ENCODE peak calls at places on chromosome 10, in six cellular contexts. One of them, this sample, is unnamed.

GRCh38 chr10:47076949-47077348 is 165.7 kb downstream of the PTPN20 start:
- DNase-seq in AG08395: peak; percentile 10
- DNase-seq in mesendoderm: no peak
- DNase-seq in DMS153: no peak
- DNase-seq in EH: peak; percentile 78
- DNase-seq in endothelial cell: no peak
- DNase-seq in this sample: no peak

GRCh38 chr10:71201921-71202713 is 10.3 kb upstream of the UNC5B start:
- DNase-seq in endothelial cell: no peak
- DNase-seq in EH: no peak
- DNase-seq in DMS153: no peak
- DNase-seq in mesendoderm: peak; percentile 85
- DNase-seq in AG08395: no peak
- DNase-seq in this sample: no peak

GRCh38 chr10:34107623-34108516 is 707.2 kb downstream of the PARD3 start:
- DNase-seq in endothelial cell: no peak
- DNase-seq in AG08395: no peak
- DNase-seq in mesendoderm: no peak
- DNase-seq in EH: no peak
- DNase-seq in DMS153: no peak
- DNase-seq in this sample: no peak

GRCh38 chr10:43594944-43595589 is 11.2 kb upstream of the ZNF485 start:
- DNase-seq in EH: peak; percentile 31
- DNase-seq in endothelial cell: no peak
- DNase-seq in mesendoderm: no peak
- DNase-seq in AG08395: peak; percentile 26
- DNase-seq in DMS153: no peak
- DNase-seq in this sample: no peak

GRCh38 chr10:73166972-73167371 is 836 bp downstream of the ECD start:
- DNase-seq in AG08395: no peak
- DNase-seq in mesendoderm: no peak
- DNase-seq in EH: no peak
- DNase-seq in DMS153: no peak
- DNase-seq in endothelial cell: no peak
- DNase-seq in this sample: no peak

GRCh38 chr10:33116293-33116697 is 158.3 kb upstream of the ITGB1 start:
- DNase-seq in endothelial cell: peak; percentile 66
- DNase-seq in DMS153: no peak
- DNase-seq in mesendoderm: peak; percentile 81
- DNase-seq in EH: peak; percentile 73
- DNase-seq in AG08395: no peak
- DNase-seq in this sample: peak; percentile 68

GRCh38 chr10:73576178-73576889 is 14.8 kb downstream of the USP54 start:
- DNase-seq in DMS153: no peak
- DNase-seq in mesendoderm: no peak
- DNase-seq in AG08395: peak; percentile 86
- DNase-seq in endothelial cell: no peak
- DNase-seq in EH: peak; percentile 88
- DNase-seq in this sample: no peak

GRCh38 chr10:34637419-34637911 is 177.6 kb downstream of the PARD3 start:
- DNase-seq in AG08395: peak; percentile 39
- DNase-seq in mesendoderm: peak; percentile 79
- DNase-seq in DMS153: peak; percentile 1
- DNase-seq in EH: peak; percentile 41
- DNase-seq in endothelial cell: peak; percentile 84
- DNase-seq in this sample: peak; percentile 98

GRCh38 chr10:74753295-74754211 is 72.8 kb upstream of the KAT6B start:
- DNase-seq in DMS153: no peak
- DNase-seq in AG08395: peak; percentile 79
- DNase-seq in EH: peak; percentile 92
- DNase-seq in mesendoderm: peak; percentile 39
- DNase-seq in endothelial cell: no peak
- DNase-seq in this sample: no peak

GRCh38 chr10:93206652-93207051 is 133.0 kb downstream of the CYP26A1 start:
- DNase-seq in DMS153: no peak
- DNase-seq in mesendoderm: peak; percentile 85
- DNase-seq in AG08395: no peak
- DNase-seq in EH: peak; percentile 28
- DNase-seq in endothelial cell: peak; percentile 12
- DNase-seq in this sample: no peak

GRCh38 chr10:79125092-79125491 is 56.3 kb downstream of the ZMIZ1 start:
- DNase-seq in DMS153: no peak
- DNase-seq in EH: no peak
- DNase-seq in endothelial cell: no peak
- DNase-seq in mesendoderm: no peak
- DNase-seq in AG08395: no peak
- DNase-seq in this sample: no peak

GRCh38 chr10:123272171-123272570 is 118.0 kb downstream of the BUB3 start:
- DNase-seq in DMS153: no peak
- DNase-seq in AG08395: no peak
- DNase-seq in mesendoderm: peak; percentile 9
- DNase-seq in EH: peak; percentile 7
- DNase-seq in endothelial cell: no peak
- DNase-seq in this sample: no peak

GRCh38 chr10:132274986-132275385 is 32.8 kb downstream of the STK32C start:
- DNase-seq in DMS153: no peak
- DNase-seq in endothelial cell: no peak
- DNase-seq in mesendoderm: no peak
- DNase-seq in EH: no peak
- DNase-seq in AG08395: no peak
- DNase-seq in this sample: no peak

GRCh38 chr10:79007843-79008319 is 60.9 kb upstream of the ZMIZ1 start:
- DNase-seq in EH: peak; percentile 23
- DNase-seq in endothelial cell: no peak
- DNase-seq in mesendoderm: no peak
- DNase-seq in AG08395: peak; percentile 62
- DNase-seq in DMS153: no peak
- DNase-seq in this sample: no peak

GRCh38 chr10:114151486-114151885 is 22.5 kb downstream of the CCDC186 start:
- DNase-seq in mesendoderm: no peak
- DNase-seq in EH: peak; percentile 81
- DNase-seq in DMS153: no peak
- DNase-seq in AG08395: peak; percentile 75
- DNase-seq in endothelial cell: no peak
- DNase-seq in this sample: no peak

GRCh38 chr10:79483299-79483698 is 29.0 kb upstream of the EIF5AL1 start:
- DNase-seq in endothelial cell: no peak
- DNase-seq in EH: peak; percentile 51
- DNase-seq in DMS153: no peak
- DNase-seq in mesendoderm: no peak
- DNase-seq in AG08395: peak; percentile 39
- DNase-seq in this sample: no peak

GRCh38 chr10:69139961-69140360 is 16.0 kb downstream of the VPS26A start:
- DNase-seq in DMS153: no peak
- DNase-seq in AG08395: no peak
- DNase-seq in endothelial cell: no peak
- DNase-seq in EH: peak; percentile 43
- DNase-seq in mesendoderm: no peak
- DNase-seq in this sample: no peak

GRCh38 chr10:116477989-116478615 is 50.5 kb downstream of the PNLIPRP3 start:
- DNase-seq in EH: no peak
- DNase-seq in DMS153: no peak
- DNase-seq in AG08395: no peak
- DNase-seq in mesendoderm: no peak
- DNase-seq in endothelial cell: no peak
- DNase-seq in this sample: no peak

GRCh38 chr10:75444781-75445386 is 13.5 kb downstream of the LRMDA start:
- DNase-seq in DMS153: no peak
- DNase-seq in mesendoderm: no peak
- DNase-seq in endothelial cell: no peak
- DNase-seq in AG08395: no peak
- DNase-seq in EH: peak; percentile 34
- DNase-seq in this sample: no peak

GRCh38 chr10:68348265-68348741 is 15.6 kb upstream of the PBLD start:
- DNase-seq in DMS153: no peak
- DNase-seq in mesendoderm: peak; percentile 80
- DNase-seq in EH: peak; percentile 60
- DNase-seq in AG08395: peak; percentile 59
- DNase-seq in endothelial cell: peak; percentile 50
- DNase-seq in this sample: no peak

GRCh38 chr10:15751048-15751447 is 31.3 kb upstream of the ITGA8 start:
- DNase-seq in AG08395: peak; percentile 18
- DNase-seq in DMS153: no peak
- DNase-seq in EH: no peak
- DNase-seq in mesendoderm: no peak
- DNase-seq in endothelial cell: no peak
- DNase-seq in this sample: no peak

GRCh38 chr10:75407296-75407715 is 5.7 kb upstream of the ZNF503 start:
- DNase-seq in EH: no peak
- DNase-seq in DMS153: no peak
- DNase-seq in endothelial cell: peak; percentile 26
- DNase-seq in mesendoderm: peak; percentile 51
- DNase-seq in AG08395: no peak
- DNase-seq in this sample: peak; percentile 71

GRCh38 chr10:21364196-21365114 is 161.0 kb downstream of the SKIDA1 start:
- DNase-seq in EH: peak; percentile 97
- DNase-seq in DMS153: no peak
- DNase-seq in mesendoderm: peak; percentile 99
- DNase-seq in endothelial cell: peak; percentile 34
- DNase-seq in AG08395: peak; percentile 79
- DNase-seq in this sample: peak; percentile 50

GRCh38 chr10:82378146-82378545 is 503.2 kb downstream of the NRG3 start:
- DNase-seq in EH: no peak
- DNase-seq in DMS153: no peak
- DNase-seq in mesendoderm: no peak
- DNase-seq in endothelial cell: no peak
- DNase-seq in AG08395: no peak
- DNase-seq in this sample: no peak